ENCODE peak calls at places on chromosomes 6 and 20, in six cellular contexts. C is H1, M is HCT116, H is K562, E is HepG2, D is GM12878. L is an unnamed sample.

GRCh38 chr20:39939241-39939865 is 749.7 kb downstream of the MAFB start:
- DNase-seq in C (no peak), M (no peak), H (no peak), E (no peak), D (no peak), L (no peak)

GRCh38 chr20:4998160-4998651 is 3.1 kb downstream of the SLC23A2 start:
- DNase-seq in C (no peak), M (no peak), H (no peak), E (peak), D (peak), L (no peak)

GRCh38 chr20:59318803-59319202 is 18.4 kb downstream of the EDN3 start:
- DNase-seq in C (no peak), M (no peak), H (no peak), E (no peak), D (no peak), L (no peak)

GRCh38 chr20:7272512-7272911 is 505.0 kb downstream of the BMP2 start:
- DNase-seq in C (no peak), M (no peak), H (no peak), E (no peak), D (no peak), L (peak)

GRCh38 chr6:139166238-139166955 is 31.5 kb downstream of the HECA start:
- DNase-seq in C (no peak), M (no peak), H (no peak), E (no peak), D (no peak), L (no peak)

GRCh38 chr6:28544211-28544610 is 18.5 kb downstream of the GPX5 start:
- DNase-seq in C (peak), M (no peak), H (no peak), E (no peak), D (no peak), L (no peak)

GRCh38 chr6:128327890-128328289 is 192.5 kb downstream of the PTPRK start:
- DNase-seq in C (peak), M (peak), H (no peak), E (peak), D (no peak), L (peak)

GRCh38 chr6:36805917-36806316 is 33.3 kb downstream of the CPNE5 start:
- DNase-seq in C (no peak), M (no peak), H (peak), E (no peak), D (no peak), L (no peak)

GRCh38 chr6:47404436-47404835 is 73.2 kb upstream of the CD2AP start:
- DNase-seq in C (no peak), M (no peak), H (no peak), E (no peak), D (no peak), L (no peak)

GRCh38 chr6:25401711-25402110 is 122.5 kb downstream of the CARMIL1 start:
- DNase-seq in C (no peak), M (no peak), H (no peak), E (no peak), D (no peak), L (no peak)

GRCh38 chr6:120173250-120173649 is 823.7 kb upstream of the MAN1A1 start:
- DNase-seq in C (no peak), M (no peak), H (no peak), E (no peak), D (no peak), L (no peak)

GRCh38 chr6:89239338-89239737 is 22.2 kb upstream of the GABRR1 start:
- DNase-seq in C (no peak), M (no peak), H (peak), E (no peak), D (no peak), L (no peak)

GRCh38 chr6:163335671-163336545 is 78.6 kb upstream of the QKI start:
- DNase-seq in C (no peak), M (no peak), H (no peak), E (no peak), D (no peak), L (no peak)

GRCh38 chr6:26342106-26342999 is 22.6 kb upstream of the BTN3A2 start:
- DNase-seq in C (no peak), M (no peak), H (no peak), E (no peak), D (no peak), L (no peak)

GRCh38 chr6:42260972-42261371 is 43.3 kb upstream of the MRPS10 start:
- DNase-seq in C (peak), M (no peak), H (peak), E (no peak), D (no peak), L (no peak)
- TF ChIP-seq ZNF274 in C (no peak), M (no peak), H (no peak), E (no peak), D (no peak), L (no peak)

DNA sequence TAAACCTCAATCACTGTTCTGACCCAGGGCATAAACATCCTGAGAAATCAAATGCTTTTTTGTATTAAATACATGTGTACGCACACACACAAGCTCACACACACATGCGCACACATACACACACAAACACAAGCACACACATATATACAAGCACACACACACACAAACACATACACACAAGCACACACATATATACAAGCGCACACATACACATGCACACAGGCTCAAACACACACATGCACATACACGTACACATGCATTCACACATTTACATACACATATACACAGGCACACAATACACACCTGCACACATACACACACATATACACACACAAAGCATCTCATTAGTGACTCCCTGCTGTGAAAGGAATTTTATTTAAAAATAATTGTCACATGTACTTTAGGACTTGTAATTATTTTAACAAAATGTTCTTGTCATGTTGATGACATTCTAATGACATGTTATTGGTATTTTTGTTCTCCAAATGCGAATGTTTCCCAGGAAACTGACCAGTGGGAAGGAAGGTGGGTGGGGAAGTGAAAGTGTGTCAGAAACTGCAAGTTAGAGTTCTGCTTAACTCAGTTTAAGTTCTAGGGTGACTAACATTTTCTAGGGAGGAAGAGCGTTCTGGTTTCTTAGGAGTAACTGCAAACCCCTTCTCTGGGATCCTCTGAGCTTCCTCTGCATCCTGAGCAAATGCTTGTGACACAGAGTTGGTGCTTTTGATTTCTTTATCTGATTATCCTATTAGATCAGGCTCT is 113.9 kb upstream of the ZNF217 start:
- DNase-seq in C (no peak), M (no peak), H (no peak), E (no peak), D (peak), L (no peak)
- TF ChIP-seq ZNF274 in C (no peak), M (no peak), H (no peak), E (no peak), D (no peak), L (no peak)

GRCh38 chr20:56627122-56628014 is 1.7 kb upstream of the TFAP2C start:
- DNase-seq in C (peak), M (no peak), H (no peak), E (no peak), D (no peak), L (no peak)

GRCh38 chr20:56630086-56630493 is 984 bp downstream of the TFAP2C start:
- DNase-seq in C (peak), M (peak), H (peak), E (no peak), D (no peak), L (peak)

GRCh38 chr20:56628015-56628872 is 862 bp upstream of the TFAP2C start:
- DNase-seq in C (peak), M (no peak), H (no peak), E (no peak), D (no peak), L (no peak)

GRCh38 chr20:56629464-56630085 is 469 bp downstream of the TFAP2C start:
- DNase-seq in C (no peak), M (no peak), H (no peak), E (no peak), D (no peak), L (no peak)

GRCh38 chr20:56628873-56629463 is at the start of gene TFAP2C:
- DNase-seq in C (peak), M (peak), H (peak), E (no peak), D (no peak), L (no peak)
- TF ChIP-seq ZNF274 in C (no peak), M (no peak), H (no peak), E (no peak), D (no peak), L (no peak)

DNA sequence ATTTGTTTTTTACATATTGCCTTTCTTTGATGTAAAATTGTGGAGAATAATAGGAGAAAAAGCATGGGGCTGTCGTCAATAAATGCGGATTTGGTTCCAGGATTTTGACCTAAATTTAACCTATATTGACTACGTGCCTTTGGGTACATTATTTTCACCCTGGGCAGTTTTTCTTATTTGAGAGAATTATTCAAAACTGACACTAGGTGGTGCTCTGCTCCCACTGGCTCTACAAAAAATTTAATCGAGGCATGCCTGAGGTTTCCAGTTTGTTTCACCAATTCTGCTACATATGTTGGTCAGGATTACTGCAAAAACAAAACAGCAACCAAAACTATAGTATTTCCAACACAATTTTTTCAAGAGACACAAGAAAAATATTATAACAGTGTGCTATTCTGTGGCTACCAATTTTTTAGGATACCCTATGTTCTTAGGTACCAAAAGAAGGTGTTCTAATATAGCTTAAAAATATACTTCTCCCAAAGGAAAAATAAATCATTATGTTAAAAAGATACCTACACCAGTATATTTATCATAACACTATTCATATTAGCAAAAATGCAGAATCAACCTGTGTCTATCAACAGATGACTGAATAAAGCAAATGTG is 48.6 kb upstream of the FABP7 start:
- DNase-seq in C (no peak), M (no peak), H (peak), E (peak), D (no peak), L (no peak)
- TF ChIP-seq ZNF274 in C (no peak), M (no peak), H (no peak), E (no peak), D (no peak), L (no peak)

DNA sequence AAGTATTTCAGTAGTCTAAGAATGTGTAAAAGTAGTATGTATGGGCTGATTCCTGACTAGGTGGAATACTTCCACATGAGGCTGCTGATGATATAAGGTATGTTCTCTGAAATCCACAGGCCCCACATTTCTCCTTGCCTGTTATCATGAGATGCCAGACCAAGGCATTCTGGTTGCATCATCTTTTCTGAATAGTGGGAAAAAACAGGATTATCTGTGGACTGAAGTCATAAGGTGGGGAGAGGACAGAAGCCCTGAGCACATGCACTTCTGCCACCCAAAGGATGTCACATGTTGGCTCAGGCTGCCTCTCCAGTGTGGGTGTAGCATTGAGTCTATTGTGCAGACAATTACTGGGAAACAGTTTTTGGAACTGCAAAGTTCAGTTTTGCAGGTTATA is 184.5 kb upstream of the RAB32 start:
- DNase-seq in C (no peak), M (no peak), H (no peak), E (no peak), D (no peak), L (no peak)
- TF ChIP-seq ZNF274 in C (no peak), M (no peak), H (no peak), E (no peak), D (no peak), L (no peak)

GRCh38 chr6:3977875-3978711 is 100.8 kb downstream of the FAM217A start:
- DNase-seq in C (no peak), M (peak), H (peak), E (peak), D (peak), L (peak)
- TF ChIP-seq ZNF274 in C (no peak), M (no peak), H (no peak), E (no peak), D (no peak), L (no peak)

DNA sequence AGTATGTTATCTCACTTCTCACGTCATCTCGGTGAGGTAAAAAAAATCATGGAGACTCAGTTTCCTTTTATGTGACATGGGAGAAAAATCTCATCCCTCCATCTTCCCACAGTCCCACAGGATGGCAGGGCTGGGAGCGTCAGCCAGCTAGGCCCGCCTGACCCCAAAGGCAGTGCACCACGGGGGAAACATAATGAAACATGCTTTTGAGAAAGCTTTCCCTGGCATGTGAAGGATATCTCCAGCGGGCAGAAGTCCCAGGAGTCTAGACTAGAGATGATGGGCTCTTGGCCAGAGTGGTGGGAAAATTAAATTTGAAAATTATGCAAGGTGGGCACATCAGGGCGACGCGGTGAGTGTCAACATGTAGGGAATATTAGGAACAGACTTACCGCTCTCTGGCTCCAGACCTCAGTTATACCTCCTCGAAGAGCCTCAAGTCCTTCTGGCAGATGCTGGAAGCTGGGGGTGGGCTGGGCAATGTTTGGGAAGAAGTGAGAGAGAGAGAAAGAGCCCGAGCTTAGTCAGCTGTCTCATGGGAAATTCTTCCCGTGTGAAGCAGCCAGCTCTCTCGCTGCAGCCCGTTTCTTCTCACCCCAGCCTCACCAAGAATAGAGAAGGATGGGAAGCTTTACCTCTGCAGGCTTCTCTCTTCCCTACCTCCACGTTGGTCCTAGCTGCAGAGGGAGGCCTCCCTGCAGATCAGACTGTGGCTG is 52.3 kb downstream of the MOCS1 start:
- DNase-seq in C (no peak), M (no peak), H (no peak), E (no peak), D (no peak), L (no peak)
- TF ChIP-seq ZNF274 in C (no peak), M (no peak), H (no peak), E (no peak), D (no peak), L (no peak)

GRCh38 chr20:19406371-19406770 is 193.9 kb downstream of the SLC24A3 start:
- DNase-seq in C (no peak), M (no peak), H (no peak), E (no peak), D (no peak), L (no peak)
- TF ChIP-seq ZNF274 in C (no peak), M (no peak), H (no peak), E (no peak), D (no peak), L (no peak)

DNA sequence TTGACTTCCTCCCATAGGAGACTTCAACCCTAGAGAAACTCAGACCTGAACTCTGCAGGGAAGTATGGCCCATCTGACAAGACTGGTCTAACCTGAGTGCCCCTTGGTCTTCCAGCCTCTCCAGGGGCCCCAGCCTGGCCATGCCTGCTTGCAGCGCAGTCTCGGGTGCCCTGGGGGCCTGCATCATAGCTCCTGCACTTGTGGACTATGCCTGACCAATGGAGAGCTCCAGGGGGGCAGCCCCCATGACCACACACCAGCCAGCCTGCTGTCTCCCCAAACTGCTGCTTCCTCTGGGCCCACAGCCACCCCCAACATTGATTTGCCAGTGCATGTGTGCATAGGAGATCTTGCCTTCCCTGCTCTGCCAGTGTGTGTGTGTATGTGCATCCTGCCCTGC is 608.6 kb upstream of the MARCKS start:
- DNase-seq in C (no peak), M (no peak), H (no peak), E (no peak), D (no peak), L (no peak)
- TF ChIP-seq ZNF274 in C (no peak), M (no peak), H (no peak), E (no peak), D (no peak), L (no peak)

GRCh38 chr20:47432251-47433210 is 69.2 kb upstream of the NCOA3 start:
- DNase-seq in C (no peak), M (peak), H (no peak), E (peak), D (no peak), L (no peak)
- TF ChIP-seq ZNF274 in C (no peak), M (no peak), H (no peak), E (no peak), D (no peak), L (no peak)